ENCODE peak calls at places on chromosome 15, in six cellular contexts. I is left colon; X is naive thymus-derived CD8-positive, alpha-beta T cell; T is AG08396; B is B cell; C is Karpas-422. U is an unnamed sample.

GRCh38 chr15:100663066-100663465 is 60.7 kb downstream of the ASB7 start:
- DNase-seq in T (no peak), C (no peak), B (no peak), X (no peak), I (no peak), U (no peak)

GRCh38 chr15:28003302-28004037 is 95.6 kb downstream of the OCA2 start:
- DNase-seq in I (no peak), X (no peak), B (no peak), T (no peak), C (no peak), U (no peak)

GRCh38 chr15:74176262-74177208 is 3.0 kb downstream of the ISLR start:
- DNase-seq in X (no peak), I (no peak), B (no peak), T (no peak), C (no peak), U (no peak)

GRCh38 chr15:88629071-88629470 is 7.9 kb downstream of the AEN start:
- DNase-seq in T (no peak), I (no peak), C (no peak), B (no peak), X (no peak), U (no peak)

GRCh38 chr15:68536331-68537095 is 42.3 kb upstream of the CORO2B start:
- DNase-seq in I (no peak), T (peak; percentile 67), B (no peak), X (no peak), C (no peak), U (no peak)

GRCh38 chr15:30954674-30955073 is 36.8 kb downstream of the MTMR10 start:
- DNase-seq in B (no peak), I (no peak), T (no peak), X (no peak), C (no peak), U (no peak)

GRCh38 chr15:59656935-59657634 is at the start of gene GTF2A2:
- DNase-seq in B (peak; percentile 92), T (peak; percentile 96), X (peak; percentile 88), C (peak; percentile 98), I (peak; percentile 96), U (peak; percentile 86)

GRCh38 chr15:83602021-83602420 is 51.9 kb upstream of the ADAMTSL3 start:
- DNase-seq in T (no peak), B (no peak), I (no peak), C (no peak), X (no peak), U (no peak)

GRCh38 chr15:50450678-50451077 is 26.5 kb downstream of the USP8 start:
- DNase-seq in T (no peak), C (no peak), X (no peak), I (no peak), B (no peak), U (no peak)

GRCh38 chr15:23589012-23589411 is 23.5 kb downstream of the MKRN3 start:
- DNase-seq in B (no peak), X (no peak), C (no peak), I (no peak), T (no peak), U (no peak)

GRCh38 chr15:64046347-64047153 is at the start of gene DAPK2:
- DNase-seq in I (peak; percentile 81), X (peak; percentile 63), B (peak; percentile 87), C (peak; percentile 88), T (peak; percentile 95), U (peak; percentile 91)

GRCh38 chr15:28021281-28022039 is 77.7 kb downstream of the OCA2 start:
- DNase-seq in X (no peak), T (peak; percentile 50), C (peak; percentile 57), I (peak; percentile 73), B (no peak), U (no peak)

GRCh38 chr15:64251658-64252057 is 88.8 kb upstream of the PPIB start:
- DNase-seq in C (no peak), B (no peak), I (no peak), X (no peak), T (no peak), U (no peak)

GRCh38 chr15:98896002-98896721 is 111.4 kb downstream of the PGPEP1L start:
- DNase-seq in X (no peak), I (no peak), C (no peak), B (no peak), T (peak; percentile 56), U (no peak)

GRCh38 chr15:77851696-77852095 is 219.0 kb upstream of the LINGO1 start:
- DNase-seq in B (no peak), X (no peak), T (no peak), C (no peak), I (peak; percentile 41), U (no peak)

GRCh38 chr15:34708422-34708821 is 46.4 kb downstream of the GJD2 start:
- DNase-seq in B (no peak), T (peak; percentile 48), I (no peak), C (peak; percentile 79), X (no peak), U (no peak)

GRCh38 chr15:63539517-63539916 is 35.1 kb downstream of the USP3 start:
- DNase-seq in X (no peak), B (no peak), T (no peak), C (no peak), I (peak; percentile 73), U (no peak)

GRCh38 chr15:74884428-74885223 is 5.2 kb upstream of the MPI start:
- DNase-seq in B (no peak), T (no peak), I (no peak), X (no peak), C (no peak), U (no peak)

GRCh38 chr15:72086010-72086697 is 31.8 kb downstream of the MYO9A start:
- DNase-seq in C (no peak), B (no peak), T (no peak), X (no peak), I (peak; percentile 52), U (no peak)

GRCh38 chr15:52567886-52568568 is 803 bp downstream of the ARPP19 start:
- DNase-seq in I (peak; percentile 61), C (peak; percentile 67), B (no peak), X (no peak), T (peak; percentile 17), U (no peak)

GRCh38 chr15:57160823-57161560 is 215.3 kb upstream of the CGNL1 start:
- DNase-seq in I (no peak), C (no peak), B (no peak), X (no peak), T (no peak), U (no peak)

U was measured in GM12892.